ENCODE peak calls at places on chromosomes 6 and 20, in four cellular contexts. J is HCT116, G is HepG2, C is K562. A is an unnamed sample.

GRCh38 chr6:30044630-30045029 is 16.4 kb upstream of the POLR1H start:
- DNase-seq in J (no peak), G (no peak), C (no peak), A (no peak)

GRCh38 chr20:47574616-47575401 is 73.1 kb downstream of the NCOA3 start:
- DNase-seq in J (no peak), G (no peak), C (no peak), A (peak)

GRCh38 chr20:38195521-38195920 is 30.5 kb upstream of the TGM2 start:
- DNase-seq in J (no peak), G (no peak), C (no peak), A (no peak)

GRCh38 chr20:59064214-59064722 is 21.7 kb upstream of the PRELID3B start:
- DNase-seq in J (no peak), G (no peak), C (no peak), A (no peak)

GRCh38 chr20:437787-438486 is 24.4 kb downstream of the TBC1D20 start:
- DNase-seq in J (no peak), G (no peak), C (no peak), A (no peak)

GRCh38 chr6:74091133-74091793 is 395.3 kb downstream of the CD109 start:
- DNase-seq in J (peak), G (peak), C (peak), A (peak)

GRCh38 chr20:45114465-45115385 is at the start of gene WFDC5:
- DNase-seq in J (no peak), G (no peak), C (no peak), A (no peak)

GRCh38 chr6:29797120-29797519 is 30.5 kb upstream of the HLA-G start:
- DNase-seq in J (no peak), G (no peak), C (no peak), A (no peak)

GRCh38 chr6:69933239-69933638 is 66.9 kb downstream of the COL19A1 start:
- DNase-seq in J (no peak), G (no peak), C (no peak), A (no peak)

GRCh38 chr20:2742431-2742830 is 49.9 kb downstream of the EBF4 start:
- DNase-seq in J (no peak), G (no peak), C (no peak), A (no peak)

GRCh38 chr6:43089874-43090556 is 13.9 kb downstream of the PTK7 start:
- DNase-seq in J (no peak), G (peak), C (no peak), A (no peak)
- H3K27ac ChIP-seq in J (peak), G (peak), C (no peak), A (peak)

GRCh38 chr6:159701413-159701999 is 8.5 kb upstream of the SOD2 start:
- DNase-seq in J (no peak), G (peak), C (no peak), A (no peak)
- TF ChIP-seq ELF1 in J (no peak), G (no peak), C (no peak), A (no peak)

GRCh38 chr20:63680427-63680826 is 16.0 kb upstream of the TNFRSF6B start:
- DNase-seq in J (no peak), G (no peak), C (no peak), A (no peak)

GRCh38 chr20:63682384-63683139 is 13.9 kb upstream of the TNFRSF6B start:
- DNase-seq in J (peak), G (peak), C (no peak), A (no peak)

GRCh38 chr20:63679799-63680305 is 16.6 kb upstream of the TNFRSF6B start:
- DNase-seq in J (no peak), G (no peak), C (no peak), A (no peak)

GRCh38 chr20:63680857-63681608 is 15.4 kb upstream of the TNFRSF6B start:
- DNase-seq in J (no peak), G (no peak), C (no peak), A (no peak)

GRCh38 chr20:63681609-63682142 is 14.8 kb upstream of the TNFRSF6B start:
- DNase-seq in J (no peak), G (no peak), C (no peak), A (no peak)
- H3K27ac ChIP-seq in J (peak), G (no peak), C (no peak), A (peak)

GRCh38 chr6:35310265-35310831 is 12.7 kb downstream of the DEF6 start:
- DNase-seq in J (no peak), G (no peak), C (no peak), A (no peak)

GRCh38 chr6:35311390-35312075 is 13.9 kb downstream of the DEF6 start:
- DNase-seq in J (no peak), G (no peak), C (no peak), A (no peak)

GRCh38 chr6:35312763-35313125 is 15.1 kb downstream of the DEF6 start:
- DNase-seq in J (no peak), G (no peak), C (no peak), A (no peak)

GRCh38 chr6:35312076-35312762 is 14.6 kb downstream of the DEF6 start:
- DNase-seq in J (no peak), G (no peak), C (no peak), A (no peak)

GRCh38 chr6:35309611-35310264 is 12.1 kb downstream of the DEF6 start:
- DNase-seq in J (no peak), G (no peak), C (no peak), A (no peak)
- TF ChIP-seq ELF1 in J (no peak), G (no peak), C (no peak), A (no peak)

GRCh38 chr6:137226682-137227081 is 7.5 kb upstream of the IFNGR1 start:
- DNase-seq in J (no peak), G (no peak), C (no peak), A (no peak)

GRCh38 chr6:137222376-137222775 is 3.2 kb upstream of the IFNGR1 start:
- DNase-seq in J (no peak), G (no peak), C (no peak), A (no peak)

GRCh38 chr6:137224890-137225198 is 5.7 kb upstream of the IFNGR1 start:
- DNase-seq in J (no peak), G (no peak), C (no peak), A (no peak)

GRCh38 chr6:137219664-137220252 is 573 bp upstream of the IFNGR1 start:
- DNase-seq in J (no peak), G (no peak), C (no peak), A (no peak)

GRCh38 chr6:137223370-137224131 is 4.4 kb upstream of the IFNGR1 start:
- DNase-seq in J (no peak), G (peak), C (no peak), A (no peak)
- H3K27ac ChIP-seq in J (no peak), G (no peak), C (peak), A (no peak)